ENCODE peak calls at places on chromosome 16, in four cellular contexts. One of them, this sample, is unnamed.

GRCh38 chr16:72983241-72983640 is 64.7 kb downstream of the ZFHX3 start:
- DNase-seq in IMR-90: no peak
- DNase-seq in adrenal gland: no peak
- DNase-seq in vagina: no peak
- DNase-seq in this sample: no peak

GRCh38 chr16:2898831-2899563 is 12.7 kb upstream of the FLYWCH1 start:
- DNase-seq in vagina: no peak
- DNase-seq in adrenal gland: no peak
- DNase-seq in IMR-90: no peak
- DNase-seq in this sample: no peak

GRCh38 chr16:81004646-81005353 is 1.9 kb downstream of the CMC2 start:
- DNase-seq in vagina: no peak
- DNase-seq in IMR-90: peak; percentile 62
- DNase-seq in adrenal gland: peak; percentile 12
- DNase-seq in this sample: peak; percentile 10

GRCh38 chr16:3637371-3637923 is 17.0 kb upstream of the DNASE1 start:
- DNase-seq in adrenal gland: no peak
- DNase-seq in vagina: no peak
- DNase-seq in IMR-90: peak; percentile 8
- DNase-seq in this sample: no peak

GRCh38 chr16:57308041-57308440 is 23.6 kb upstream of the PLLP start:
- DNase-seq in vagina: no peak
- DNase-seq in IMR-90: no peak
- DNase-seq in adrenal gland: no peak
- DNase-seq in this sample: no peak

GRCh38 chr16:56964243-56965148 is 2.7 kb downstream of the CETP start:
- DNase-seq in vagina: no peak
- DNase-seq in IMR-90: peak; percentile 84
- DNase-seq in adrenal gland: peak; percentile 80
- DNase-seq in this sample: no peak

GRCh38 chr16:10892782-10893181 is 15.8 kb downstream of the CIITA start:
- DNase-seq in vagina: no peak
- DNase-seq in adrenal gland: no peak
- DNase-seq in IMR-90: no peak
- DNase-seq in this sample: no peak

GRCh38 chr16:57345021-57345420 is 13.6 kb upstream of the CCL22 start:
- DNase-seq in IMR-90: no peak
- DNase-seq in vagina: no peak
- DNase-seq in adrenal gland: no peak
- DNase-seq in this sample: no peak

GRCh38 chr16:67101683-67102082 is 8.1 kb upstream of the PHAF1 start:
- DNase-seq in adrenal gland: no peak
- DNase-seq in IMR-90: peak; percentile 72
- DNase-seq in vagina: no peak
- DNase-seq in this sample: no peak

GRCh38 chr16:73399486-73399885 is 351.6 kb upstream of the ZFHX3 start:
- DNase-seq in vagina: no peak
- DNase-seq in IMR-90: no peak
- DNase-seq in adrenal gland: no peak
- DNase-seq in this sample: no peak

DNA sequence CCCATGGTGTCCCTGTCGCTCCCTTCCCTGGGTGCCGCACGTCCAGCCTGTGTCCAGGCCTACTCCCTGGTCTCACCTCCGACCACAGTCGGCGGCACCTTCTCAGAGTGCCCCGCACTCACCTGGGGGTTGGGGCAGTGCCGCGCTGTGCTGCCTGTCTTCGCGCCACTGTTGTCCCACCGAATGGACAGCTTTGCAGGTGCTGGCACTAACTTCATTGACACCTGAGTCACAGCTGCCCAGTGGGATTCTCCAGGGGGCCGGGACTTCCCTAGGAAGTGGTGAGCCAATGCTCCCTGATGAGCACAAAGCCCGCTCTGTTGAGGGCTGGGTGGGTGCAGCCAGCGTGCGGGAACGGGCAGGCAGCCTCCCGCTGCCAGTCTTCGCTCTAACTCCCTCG is 24.3 kb upstream of the DBNDD1 start:
- DNase-seq in adrenal gland: no peak
- DNase-seq in vagina: no peak
- DNase-seq in IMR-90: no peak
- DNase-seq in this sample: no peak
- TF ChIP-seq POLR2A in adrenal gland: no peak
- TF ChIP-seq POLR2A in vagina: no peak
- TF ChIP-seq POLR2A in IMR-90: no peak
- TF ChIP-seq POLR2A in this sample: no peak

DNA sequence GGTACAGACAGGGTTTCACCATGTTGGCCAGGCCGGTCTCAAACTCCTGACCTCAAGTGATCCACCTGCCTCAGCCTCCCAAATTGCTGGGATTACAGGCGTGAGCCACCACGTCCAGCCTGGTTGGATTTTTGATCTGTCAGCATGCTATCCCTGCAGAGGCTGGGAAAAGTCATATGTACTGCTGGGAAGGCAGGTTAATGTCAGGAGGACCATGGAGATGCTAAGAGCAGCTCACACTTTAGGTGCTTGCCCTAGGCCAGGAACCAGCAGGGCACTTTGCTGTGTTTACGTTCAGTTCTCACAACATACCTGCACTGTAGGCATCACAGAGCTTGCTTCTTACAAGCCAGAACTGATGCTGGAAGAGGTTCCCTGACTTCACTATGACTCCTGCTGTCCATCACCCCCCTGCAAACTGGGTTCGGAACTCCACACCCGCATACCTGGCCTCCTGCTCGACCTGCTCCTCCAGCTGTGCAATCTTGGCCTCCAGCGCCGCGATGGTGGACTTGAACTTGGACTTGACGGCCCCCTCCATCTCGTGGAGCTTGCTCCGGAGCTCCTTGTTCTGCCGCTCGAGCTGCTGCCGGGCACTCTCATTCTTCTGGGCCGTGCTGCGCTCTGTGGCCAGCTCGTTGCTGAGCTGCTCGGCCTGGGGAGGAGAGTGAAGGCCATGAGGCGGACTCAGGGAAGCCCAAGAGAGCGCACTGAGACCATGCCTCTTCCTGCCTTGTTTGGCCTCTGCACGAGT is 66.8 kb downstream of the NDE1 start:
- DNase-seq in IMR-90: no peak
- DNase-seq in vagina: no peak
- DNase-seq in adrenal gland: no peak
- DNase-seq in this sample: no peak
- TF ChIP-seq POLR2A in IMR-90: no peak
- TF ChIP-seq POLR2A in vagina: no peak
- TF ChIP-seq POLR2A in adrenal gland: no peak
- TF ChIP-seq POLR2A in this sample: no peak

GRCh38 chr16:684067-684794 is at the start of gene JMJD8:
- DNase-seq in adrenal gland: peak; percentile 98
- DNase-seq in IMR-90: peak; percentile 92
- DNase-seq in vagina: no peak
- DNase-seq in this sample: no peak
- TF ChIP-seq POLR2A in adrenal gland: peak; percentile 32
- TF ChIP-seq POLR2A in IMR-90: no peak
- TF ChIP-seq POLR2A in vagina: no peak
- TF ChIP-seq POLR2A in this sample: peak; percentile 62

GRCh38 chr16:89971495-89972243 is 23.1 kb downstream of the DEF8 start:
- DNase-seq in IMR-90: no peak
- DNase-seq in adrenal gland: peak; percentile 27
- DNase-seq in vagina: no peak
- DNase-seq in this sample: no peak

GRCh38 chr16:89973654-89974335 is 25.2 kb downstream of the DEF8 start:
- DNase-seq in vagina: no peak
- DNase-seq in adrenal gland: no peak
- DNase-seq in IMR-90: no peak
- DNase-seq in this sample: no peak

GRCh38 chr16:89973235-89973634 is 24.7 kb downstream of the DEF8 start:
- DNase-seq in adrenal gland: no peak
- DNase-seq in IMR-90: no peak
- DNase-seq in vagina: no peak
- DNase-seq in this sample: no peak

GRCh38 chr16:89974860-89975259 is 26.3 kb downstream of the DEF8 start:
- DNase-seq in adrenal gland: no peak
- DNase-seq in IMR-90: no peak
- DNase-seq in vagina: no peak
- DNase-seq in this sample: no peak

DNA sequence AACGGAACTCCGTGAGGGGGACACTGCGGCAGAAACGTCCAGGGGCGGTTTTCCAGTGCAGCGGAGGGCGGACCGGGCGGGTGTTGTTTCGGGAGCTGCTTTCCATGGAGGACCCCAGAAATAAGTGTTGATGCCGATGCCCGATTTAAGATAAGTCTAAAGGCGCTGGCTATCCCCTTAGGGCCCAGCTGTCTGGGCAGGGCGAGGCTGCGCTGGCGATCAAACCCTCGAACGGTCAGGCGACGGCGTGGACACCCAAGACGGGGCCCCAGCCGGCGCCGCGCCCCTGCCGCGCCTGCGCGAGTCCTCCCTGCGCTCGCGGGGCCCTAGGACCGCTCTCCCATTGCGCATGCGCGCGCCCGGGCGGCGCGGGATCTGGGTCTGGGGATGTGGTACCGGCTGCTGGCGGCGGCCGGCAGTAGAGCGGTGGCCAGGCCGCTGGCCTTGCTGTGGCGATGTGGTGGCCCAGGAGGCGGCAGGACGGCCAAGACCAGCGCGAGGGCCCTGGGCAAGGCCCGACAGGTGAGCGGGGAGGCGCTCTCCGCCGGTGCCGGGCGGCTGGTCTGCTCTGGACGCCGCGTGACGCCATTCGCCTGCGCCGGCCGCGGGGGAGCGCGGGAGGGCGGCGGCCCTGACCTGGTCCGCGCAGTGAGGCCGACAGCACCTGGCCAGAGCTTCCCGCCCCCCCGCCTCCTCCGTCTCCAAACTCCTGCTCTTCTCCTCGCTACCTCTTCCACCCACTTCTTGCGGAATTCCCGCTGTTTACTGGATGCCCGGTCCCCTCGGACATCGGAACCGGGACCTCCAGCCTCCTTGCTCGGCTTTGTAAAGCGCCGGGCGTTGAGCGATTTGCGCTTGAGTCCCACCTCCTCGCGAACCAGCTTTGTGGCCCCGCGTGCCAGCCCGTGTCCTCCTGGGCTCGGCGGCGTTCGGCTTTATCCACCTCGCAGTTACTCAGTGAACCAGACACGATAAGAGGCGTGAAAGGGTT is 24.0 kb downstream of the DEF8 start:
- DNase-seq in IMR-90: peak; percentile 85
- DNase-seq in adrenal gland: peak; percentile 91
- DNase-seq in vagina: no peak
- DNase-seq in this sample: peak; percentile 99
- TF ChIP-seq POLR2A in IMR-90: peak; percentile 89
- TF ChIP-seq POLR2A in adrenal gland: peak; percentile 89
- TF ChIP-seq POLR2A in vagina: no peak
- TF ChIP-seq POLR2A in this sample: peak; percentile 81

GRCh38 chr16:78098544-78099371 is 696 bp upstream of the WWOX start:
- DNase-seq in vagina: no peak
- DNase-seq in adrenal gland: no peak
- DNase-seq in IMR-90: no peak
- DNase-seq in this sample: no peak
- TF ChIP-seq POLR2A in vagina: no peak
- TF ChIP-seq POLR2A in adrenal gland: no peak
- TF ChIP-seq POLR2A in IMR-90: no peak
- TF ChIP-seq POLR2A in this sample: no peak

DNA sequence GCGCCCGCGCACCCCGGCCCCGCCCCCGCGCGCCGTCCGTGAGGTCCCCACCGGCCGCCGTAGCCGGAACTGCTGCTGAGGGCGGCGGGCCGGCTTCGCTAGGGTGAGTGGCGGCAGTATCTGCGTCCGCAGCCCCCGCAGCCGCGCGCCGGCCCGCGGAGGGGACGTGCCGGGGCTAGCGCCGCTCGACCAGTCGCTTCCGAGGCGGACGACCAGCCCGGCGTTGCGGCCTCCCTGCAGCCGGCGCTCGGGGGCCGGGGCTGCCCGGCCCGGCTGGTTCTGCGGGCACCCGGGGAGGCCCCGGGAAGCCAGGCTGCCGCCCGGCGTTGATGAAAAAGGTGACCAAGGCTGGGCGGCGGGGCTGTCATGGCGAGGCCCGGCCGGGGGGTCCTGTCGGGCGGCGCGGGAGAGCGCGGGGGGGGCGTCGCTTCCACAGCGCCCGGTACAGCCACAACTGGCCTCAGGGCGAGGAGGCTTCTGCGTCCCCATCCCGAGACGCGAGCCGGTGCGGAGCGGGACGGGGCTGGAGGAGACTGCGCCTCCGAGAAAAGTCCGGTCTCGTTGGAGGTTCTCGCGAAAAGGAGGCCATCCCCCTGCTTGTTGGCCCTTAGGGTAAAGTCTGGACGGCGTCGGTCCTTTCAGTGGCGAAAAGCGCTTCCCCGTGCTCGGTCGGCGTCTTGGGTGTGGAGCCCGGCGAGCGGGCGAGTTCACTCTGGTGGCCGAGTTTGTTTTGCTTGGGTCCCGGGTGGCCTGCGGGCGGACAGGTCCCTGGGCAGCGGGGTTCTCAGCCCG is at the start of gene CRAMP1:
- DNase-seq in vagina: no peak
- DNase-seq in adrenal gland: peak; percentile 33
- DNase-seq in IMR-90: no peak
- DNase-seq in this sample: peak; percentile 47
- TF ChIP-seq POLR2A in vagina: no peak
- TF ChIP-seq POLR2A in adrenal gland: peak; percentile 27
- TF ChIP-seq POLR2A in IMR-90: peak; percentile 82
- TF ChIP-seq POLR2A in this sample: peak; percentile 69